ENCODE peak calls at places on chromosome 17, in seven cellular contexts. B is upper lobe of right lung, N is body of pancreas, F is cardiac muscle cell, X is left ventricle myocardium inferior, K is lower lobe of right lung, D is endodermal cell. T is an unnamed sample.

GRCh38 chr17:4167786-4168185 is 24.8 kb downstream of the CYB5D2 start:
- DNase-seq in B (no peak), N (no peak), F (no peak), X (no peak), K (no peak), D (no peak), T (no peak)

GRCh38 chr17:68347380-68347779 is 56.1 kb downstream of the ARSG start:
- DNase-seq in B (no peak), N (no peak), F (no peak), X (no peak), K (no peak), D (no peak), T (no peak)

GRCh38 chr17:14296511-14296910 is 4.4 kb upstream of the HS3ST3B1 start:
- DNase-seq in B (no peak), N (no peak), F (no peak), X (no peak), K (no peak), D (no peak), T (no peak)

GRCh38 chr17:3974138-3974687 is 10.0 kb upstream of the ATP2A3 start:
- DNase-seq in B (no peak), N (no peak), F (no peak), X (no peak), K (peak; percentile 50), D (peak; percentile 50), T (no peak)

GRCh38 chr17:49180303-49180702 is 30.1 kb downstream of the GNGT2 start:
- DNase-seq in B (peak; percentile 77), N (peak; percentile 75), F (peak; percentile 52), X (peak; percentile 67), K (peak; percentile 77), D (peak; percentile 92), T (peak; percentile 48)

GRCh38 chr17:1197781-1198490 is 18.2 kb upstream of the ABR start:
- DNase-seq in B (peak; percentile 91), N (peak; percentile 58), F (no peak), X (peak; percentile 75), K (peak; percentile 92), D (no peak), T (no peak)

GRCh38 chr17:65008877-65009276 is 47.7 kb downstream of the GNA13 start:
- DNase-seq in B (no peak), N (no peak), F (no peak), X (no peak), K (no peak), D (no peak), T (no peak)

GRCh38 chr17:67137860-67138259 is 93.5 kb downstream of the CACNG1 start:
- DNase-seq in B (no peak), N (no peak), F (no peak), X (no peak), K (no peak), D (no peak), T (no peak)

GRCh38 chr17:62995377-62995885 is 29.4 kb downstream of the TANC2 start:
- DNase-seq in B (no peak), N (peak; percentile 46), F (peak; percentile 40), X (no peak), K (no peak), D (peak; percentile 79), T (peak; percentile 43)

GRCh38 chr17:13405080-13405479 is 196.6 kb downstream of the HS3ST3A1 start:
- DNase-seq in B (no peak), N (no peak), F (no peak), X (no peak), K (no peak), D (no peak), T (no peak)

GRCh38 chr17:57915980-57916757 is 39.0 kb downstream of the CUEDC1 start:
- DNase-seq in B (no peak), N (peak; percentile 49), F (no peak), X (no peak), K (no peak), D (peak; percentile 83), T (no peak)

GRCh38 chr17:81346908-81347349 is 48.3 kb upstream of the BAHCC1 start:
- DNase-seq in B (no peak), N (no peak), F (no peak), X (no peak), K (no peak), D (no peak), T (no peak)

GRCh38 chr17:51165680-51166197 is 472 bp upstream of the NME2 start:
- DNase-seq in B (no peak), N (no peak), F (no peak), X (no peak), K (no peak), D (no peak), T (no peak)

GRCh38 chr17:32158870-32159585 is 16.7 kb downstream of the RHOT1 start:
- DNase-seq in B (no peak), N (no peak), F (no peak), X (no peak), K (no peak), D (no peak), T (no peak)

GRCh38 chr17:82859431-82860403 is 19.9 kb upstream of the ZNF750 start:
- DNase-seq in B (peak; percentile 85), N (no peak), F (peak; percentile 60), X (no peak), K (peak; percentile 83), D (peak; percentile 66), T (peak; percentile 58)

GRCh38 chr17:58306131-58306951 is 22.3 kb downstream of the TSPOAP1 start:
- DNase-seq in B (no peak), N (no peak), F (no peak), X (no peak), K (no peak), D (no peak), T (no peak)

DNA sequence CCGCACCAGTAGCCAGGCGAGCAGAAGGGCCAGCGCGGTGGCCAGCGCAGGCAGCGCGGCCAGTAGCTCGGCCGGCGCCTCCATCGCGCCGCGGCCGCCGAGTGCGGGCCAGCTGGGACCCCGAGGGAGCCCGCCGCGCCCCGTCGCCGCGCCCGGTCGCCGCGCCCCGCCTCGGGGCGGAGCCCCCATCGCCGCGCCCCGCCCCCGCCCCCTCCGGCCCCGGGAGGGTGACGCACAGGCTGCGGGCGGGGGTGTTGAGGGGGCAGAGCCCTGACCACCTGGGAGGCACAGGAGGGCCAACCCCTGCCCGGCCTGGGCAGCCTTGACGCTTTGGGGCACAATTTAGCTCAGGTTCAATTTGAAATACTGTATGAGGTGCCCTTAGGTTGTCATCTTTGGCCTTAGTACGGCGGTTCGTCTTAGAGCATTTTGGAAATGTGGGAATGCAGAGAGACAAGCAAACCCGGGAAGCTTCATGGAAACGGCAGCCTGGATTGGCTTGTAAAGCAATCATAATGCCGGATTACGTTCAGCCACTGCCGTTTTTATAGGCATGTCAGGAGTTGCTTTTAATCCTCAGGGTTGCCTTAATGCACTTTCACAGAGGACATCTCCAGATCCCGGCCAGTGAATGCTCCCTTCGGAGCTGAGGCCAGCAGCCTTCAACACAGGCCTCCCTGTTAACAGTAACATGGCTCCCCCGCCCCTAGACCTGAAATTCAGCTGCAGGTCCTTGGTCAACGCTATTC is at the start of gene MXRA7:
- DNase-seq in B (peak; percentile 87), N (peak; percentile 78), F (peak; percentile 78), X (peak; percentile 81), K (peak; percentile 79), D (peak; percentile 94), T (no peak)
- H3K27ac ChIP-seq in B (peak within 1 kb of the TSS; percentile 84), N (peak within 1 kb of the TSS; percentile 74), F (peak within 1 kb of the TSS; percentile 87), X (peak within 1 kb of the TSS; percentile 97), K (peak within 1 kb of the TSS; percentile 86), D (peak within 1 kb of the TSS; percentile 41), T (peak within 1 kb of the TSS; percentile 87)

GRCh38 chr17:44898768-44899073 is 524 bp downstream of the EFTUD2 start:
- DNase-seq in B (no peak), N (no peak), F (no peak), X (no peak), K (peak; percentile 58), D (no peak), T (peak; percentile 20)

GRCh38 chr17:44902135-44902760 is 3.0 kb upstream of the EFTUD2 start:
- DNase-seq in B (no peak), N (no peak), F (no peak), X (no peak), K (no peak), D (no peak), T (no peak)

GRCh38 chr17:44900894-44901293 is 1.6 kb upstream of the EFTUD2 start:
- DNase-seq in B (no peak), N (no peak), F (no peak), X (no peak), K (no peak), D (no peak), T (peak; percentile 64)

GRCh38 chr17:44901323-44901965 is 2.2 kb upstream of the EFTUD2 start:
- DNase-seq in B (no peak), N (no peak), F (no peak), X (no peak), K (no peak), D (no peak), T (peak; percentile 30)

DNA sequence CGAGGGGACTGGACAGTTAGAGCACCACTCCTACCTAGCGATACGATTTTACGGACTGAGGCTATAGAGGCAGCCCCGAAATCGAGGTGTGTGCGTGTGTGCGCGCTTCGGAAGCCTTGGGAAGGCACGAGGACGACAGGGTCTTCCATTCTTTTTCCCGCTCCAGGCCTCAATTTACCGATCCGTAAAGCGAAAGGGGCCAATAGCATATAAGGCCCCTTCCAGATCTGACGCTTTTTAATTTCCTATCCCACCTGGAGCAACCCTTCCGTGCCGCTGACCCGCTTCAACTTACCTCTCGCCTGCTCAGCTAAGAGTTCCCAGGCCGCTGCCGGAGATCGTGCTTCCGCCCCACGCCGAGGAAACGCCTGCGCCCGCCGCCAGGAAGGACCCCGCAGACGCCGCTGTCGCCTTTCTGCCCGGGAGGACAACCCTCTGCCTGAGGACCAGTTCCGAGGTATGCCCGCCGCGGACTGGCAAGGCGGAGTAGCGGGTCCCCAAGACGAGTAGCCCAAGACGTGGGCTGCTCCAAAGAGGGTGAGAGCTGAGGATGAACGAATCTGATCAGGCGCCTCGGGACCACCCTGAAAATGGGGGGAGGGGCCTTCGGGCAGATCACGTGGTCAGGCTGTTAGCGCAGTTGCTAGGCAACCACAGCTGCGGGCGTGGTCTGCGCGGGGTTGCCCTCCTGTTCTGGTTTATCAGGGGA is at the start of gene EFTUD2:
- DNase-seq in B (peak; percentile 96), N (peak; percentile 96), F (peak; percentile 91), X (peak; percentile 92), K (peak; percentile 94), D (peak; percentile 97), T (peak; percentile 81)
- TF ChIP-seq CTCF in B (no peak), N (no peak), F (no peak), X (no peak), K (no peak), D (no peak), T (no peak)

GRCh38 chr17:79939755-79940154 is 95.9 kb downstream of the TBC1D16 start:
- DNase-seq in B (no peak), N (peak; percentile 3), F (no peak), X (no peak), K (peak; percentile 10), D (peak; percentile 39), T (no peak)
- H3K36me3 ChIP-seq in B (peaks cover 7% of the 10 kb centered on the region), N (no peaks in the 10 kb centered on the region), F (no peaks in the 10 kb centered on the region), X (peaks cover 28% of the 10 kb centered on the region), K (peaks cover 11% of the 10 kb centered on the region), D (peaks cover 7% of the 10 kb centered on the region), T (peaks cover 12% of the 10 kb centered on the region)

DNA sequence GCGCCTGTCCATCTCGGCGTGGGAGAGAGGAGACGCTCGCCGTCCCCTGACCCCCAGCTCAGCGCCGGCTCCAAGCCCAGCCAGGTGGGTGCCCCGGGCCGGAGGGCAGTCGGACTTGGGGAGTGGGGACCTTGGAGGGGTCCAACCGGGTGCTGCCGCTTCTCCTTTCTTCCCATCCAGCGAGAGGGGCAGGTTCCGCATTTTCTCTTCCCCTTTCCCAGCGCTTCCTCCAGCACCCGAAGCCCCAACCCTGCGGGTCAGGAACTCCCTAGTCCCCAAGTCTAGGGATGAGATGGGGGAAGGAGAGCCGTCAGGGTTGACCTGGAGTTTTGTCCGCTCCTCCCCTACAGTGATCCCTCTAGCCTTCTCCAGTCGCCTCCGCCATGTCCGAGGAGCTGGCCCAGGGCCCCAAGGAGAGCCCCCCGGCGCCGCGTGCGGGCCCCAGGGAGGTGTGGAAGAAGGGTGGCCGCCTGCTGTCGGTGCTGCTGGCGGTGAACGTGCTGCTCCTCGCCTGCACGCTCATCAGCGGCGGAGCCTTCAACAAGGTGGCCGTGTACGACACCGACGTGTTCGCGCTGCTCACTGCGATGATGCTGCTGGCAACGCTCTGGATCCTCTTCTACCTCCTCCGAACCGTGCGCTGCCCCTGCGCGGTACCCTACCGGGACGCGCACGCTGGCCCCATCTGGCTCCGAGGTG is at the start of gene OTOP2:
- DNase-seq in B (peak; percentile 71), N (no peak), F (no peak), X (peak; percentile 35), K (peak; percentile 73), D (peak; percentile 72), T (no peak)
- H3K27ac ChIP-seq in B (no peak within 1 kb of the TSS), N (no peak within 1 kb of the TSS), F (no peak within 1 kb of the TSS), X (no peak within 1 kb of the TSS), K (no peak within 1 kb of the TSS), D (no peak within 1 kb of the TSS), T (no peak within 1 kb of the TSS)

T was measured in brain microvascular endothelial cell.